ENCODE peak calls at places on chromosomes 12 and 14, in eight cellular contexts. Y is HFF-Myc; D is T-helper 17 cell; E is CD4-positive, alpha-beta memory T cell; P is NT2/D1; V is activated naive CD8-positive, alpha-beta T cell treated with anti-CD3 and anti-CD28 coated beads for 36 hours; G is amygdala; S is suprapubic skin. N is an unnamed sample.

GRCh38 chr12:13101854-13102375 is 1.6 kb downstream of the GSG1 start:
- DNase-seq in D (peak; percentile 13), E (peak; percentile 46), P (no peak), G (no peak), Y (no peak), S (no peak), V (no peak), N (peak; percentile 27)

GRCh38 chr14:29227631-29228030 is 461.0 kb downstream of the FOXG1 start:
- DNase-seq in V (no peak), D (no peak), G (no peak), S (no peak), Y (no peak), P (no peak), E (no peak), N (no peak)

GRCh38 chr12:52004042-52004648 is 2.6 kb upstream of the TAMALIN start:
- DNase-seq in S (no peak), Y (no peak), G (no peak), V (no peak), E (no peak), D (no peak), P (no peak), N (no peak)

GRCh38 chr14:78701246-78701645 is 531.1 kb downstream of the NRXN3 start:
- DNase-seq in Y (no peak), P (no peak), D (no peak), E (no peak), S (no peak), V (no peak), G (no peak), N (no peak)

GRCh38 chr12:110846615-110847566 is at the start of gene CCDC63:
- DNase-seq in V (peak; percentile 37), Y (no peak), P (no peak), E (peak; percentile 2), D (no peak), G (no peak), S (peak; percentile 82), N (no peak)

GRCh38 chr12:116964740-116965090 is 54.0 kb downstream of the FBXW8 start:
- DNase-seq in E (no peak), V (no peak), D (no peak), Y (no peak), G (no peak), P (no peak), S (no peak), N (no peak)

GRCh38 chr14:21103710-21104447 is 3.0 kb downstream of the TMEM253 start:
- DNase-seq in Y (peak; percentile 84), D (peak; percentile 83), S (peak; percentile 98), E (peak; percentile 93), G (peak; percentile 94), P (peak; percentile 89), V (peak; percentile 93), N (peak; percentile 91)

GRCh38 chr12:29688914-29689313 is 94.8 kb downstream of the TMTC1 start:
- DNase-seq in P (no peak), G (no peak), V (no peak), S (no peak), E (no peak), Y (no peak), D (no peak), N (no peak)

GRCh38 chr12:103827800-103828440 is 13.1 kb downstream of the NT5DC3 start:
- DNase-seq in P (no peak), S (no peak), Y (no peak), D (no peak), V (no peak), G (no peak), E (no peak), N (no peak)

GRCh38 chr12:113333877-113334785 is 778 bp downstream of the SLC8B1 start:
- DNase-seq in G (no peak), Y (no peak), D (no peak), P (no peak), V (no peak), S (no peak), E (peak; percentile 39), N (peak; percentile 30)

GRCh38 chr14:44988694-44989093 is 26.7 kb downstream of the TOGARAM1 start:
- DNase-seq in D (no peak), E (no peak), P (no peak), V (no peak), S (no peak), Y (no peak), G (no peak), N (no peak)

GRCh38 chr14:90660865-90661570 is 155.2 kb downstream of the TTC7B start:
- DNase-seq in G (no peak), P (no peak), D (no peak), E (no peak), S (no peak), Y (no peak), V (no peak), N (no peak)

GRCh38 chr12:77591959-77592358 is 238.7 kb upstream of the NAV3 start:
- DNase-seq in V (no peak), P (no peak), E (no peak), G (no peak), Y (no peak), D (no peak), S (no peak), N (no peak)

GRCh38 chr12:114407034-114407420 is 1.1 kb upstream of the TBX5 start:
- DNase-seq in G (no peak), P (no peak), Y (no peak), V (no peak), E (no peak), D (no peak), S (no peak), N (no peak)

GRCh38 chr12:7498832-7499231 is 4.7 kb downstream of the CD163 start:
- DNase-seq in G (no peak), Y (peak; percentile 90), S (no peak), P (no peak), V (no peak), E (no peak), D (no peak), N (no peak)

GRCh38 chr12:53399896-53400295 is 19.9 kb downstream of the SP1 start:
- DNase-seq in P (no peak), Y (no peak), S (no peak), G (no peak), V (no peak), D (no peak), E (no peak), N (no peak)